ENCODE peak calls at places on chromosome 21, in five cellular contexts. J is endothelial cell of umbilical vein, D is mammary epithelial cell, Y is progenitor cell of endocrine pancreas, B is IMR-90. I is an unnamed sample.

GRCh38 chr21:27192286-27192685 is 225.4 kb upstream of the ADAMTS5 start:
- DNase-seq in J (no peak), D (no peak), Y (no peak), B (no peak), I (peak)

GRCh38 chr21:41615613-41616012 is 107.7 kb upstream of the TMPRSS2 start:
- DNase-seq in J (no peak), D (peak), Y (no peak), B (peak), I (peak)

GRCh38 chr21:15409031-15409430 is 320.8 kb upstream of the USP25 start:
- DNase-seq in J (no peak), D (no peak), Y (no peak), B (no peak), I (no peak)

GRCh38 chr21:14917762-14918161 is 147.0 kb downstream of the NRIP1 start:
- DNase-seq in J (no peak), D (no peak), Y (no peak), B (no peak), I (peak)

GRCh38 chr21:44916965-44917364 is 3.7 kb downstream of the ITGB2 start:
- DNase-seq in J (no peak), D (peak), Y (no peak), B (no peak), I (no peak)

GRCh38 chr21:42156690-42157605 is 62.0 kb upstream of the ABCG1 start:
- DNase-seq in J (peak), D (no peak), Y (no peak), B (no peak), I (peak)

GRCh38 chr21:38910390-38911008 is 104.8 kb downstream of the ETS2 start:
- DNase-seq in J (no peak), D (peak), Y (no peak), B (no peak), I (no peak)

GRCh38 chr21:28016571-28016970 is 976.1 kb downstream of the LTN1 start:
- DNase-seq in J (no peak), D (no peak), Y (no peak), B (peak), I (peak)

GRCh38 chr21:44708866-44709425 is 2.4 kb downstream of the TSPEAR start:
- DNase-seq in J (no peak), D (no peak), Y (no peak), B (no peak), I (no peak)

GRCh38 chr21:26844258-26845065 is 747 bp downstream of the ADAMTS1 start:
- DNase-seq in J (peak), D (peak), Y (peak), B (peak), I (no peak)

GRCh38 chr21:38999148-38999547 is 184.1 kb downstream of the PSMG1 start:
- DNase-seq in J (no peak), D (no peak), Y (no peak), B (peak), I (peak)

GRCh38 chr21:39097335-39097861 is 85.9 kb downstream of the PSMG1 start:
- DNase-seq in J (peak), D (no peak), Y (no peak), B (no peak), I (no peak)

GRCh38 chr21:38986460-38987395 is 181.0 kb downstream of the ETS2 start:
- DNase-seq in J (no peak), D (no peak), Y (no peak), B (no peak), I (no peak)

GRCh38 chr21:42991992-42992740 is 17.8 kb downstream of the PKNOX1 start:
- DNase-seq in J (peak), D (peak), Y (no peak), B (peak), I (peak)

GRCh38 chr21:33480481-33481103 is 818 bp upstream of the TMEM50B start:
- DNase-seq in J (no peak), D (no peak), Y (no peak), B (no peak), I (no peak)

GRCh38 chr21:33479679-33480480 is at the start of gene TMEM50B:
- DNase-seq in J (peak), D (peak), Y (peak), B (peak), I (peak)

GRCh38 chr21:33478182-33478581 is 1.6 kb downstream of the TMEM50B start:
- DNase-seq in J (no peak), D (no peak), Y (no peak), B (no peak), I (no peak)

GRCh38 chr21:33477066-33477465 is 2.7 kb downstream of the TMEM50B start:
- DNase-seq in J (no peak), D (no peak), Y (no peak), B (no peak), I (no peak)

DNA sequence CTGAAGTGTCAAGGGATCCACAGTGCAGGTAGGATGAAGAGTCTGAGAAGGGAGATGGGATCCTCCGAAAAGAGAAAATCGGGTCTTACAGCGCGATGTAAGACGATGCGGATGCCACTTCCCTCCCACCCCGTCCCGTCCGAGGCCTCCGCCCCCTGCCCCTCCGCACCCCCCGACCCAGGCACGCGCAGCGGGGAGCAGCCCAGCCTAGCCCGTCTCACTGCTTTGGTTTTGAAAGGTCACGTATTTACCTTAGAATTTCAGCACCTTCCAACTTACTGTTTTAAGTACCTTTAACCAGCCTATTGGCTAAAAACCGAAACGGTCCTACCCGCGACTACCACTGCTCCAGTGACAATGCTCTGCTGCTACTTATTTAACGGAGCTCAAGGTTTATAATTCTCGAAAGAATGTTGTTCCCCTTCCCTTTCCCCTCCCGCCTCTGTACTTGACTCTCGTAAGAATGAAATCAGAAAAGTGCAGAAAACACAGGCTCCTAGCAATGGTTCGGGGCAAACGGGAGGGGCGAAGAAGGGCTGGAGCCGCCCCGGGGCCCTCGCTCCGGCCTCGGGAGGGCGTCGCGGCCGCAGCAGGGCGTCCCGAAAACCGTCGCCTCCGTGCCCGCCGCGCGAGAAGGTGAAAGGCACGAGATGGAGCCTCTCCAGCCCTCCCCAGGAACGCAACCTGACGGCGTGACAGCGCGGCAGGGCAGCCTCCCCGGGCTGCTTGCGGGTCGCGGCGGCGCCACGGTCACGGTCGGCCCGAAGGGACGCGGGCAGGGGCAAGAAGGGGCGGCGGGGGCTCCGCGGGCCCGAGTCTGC is 706 bp downstream of the TMEM50B start:
- DNase-seq in J (peak), D (peak), Y (peak), B (peak), I (peak)
- TF ChIP-seq CTCF in J (peak), D (no peak), Y (no peak), B (no peak), I (peak)

GRCh38 chr21:46210378-46211136 is 18.0 kb downstream of the LSS start:
- DNase-seq in J (no peak), D (no peak), Y (no peak), B (no peak), I (no peak)
- TF ChIP-seq CTCF in J (no peak), D (no peak), Y (peak), B (no peak), I (peak)

GRCh38 chr21:45965084-45965826 is 16.3 kb upstream of the COL6A1 start:
- DNase-seq in J (no peak), D (no peak), Y (no peak), B (no peak), I (no peak)
- TF ChIP-seq CTCF in J (no peak), D (no peak), Y (no peak), B (no peak), I (no peak)

GRCh38 chr21:17794631-17795030 is 24.5 kb downstream of the C21orf91 start:
- DNase-seq in J (no peak), D (no peak), Y (no peak), B (no peak), I (no peak)

GRCh38 chr21:17795084-17796036 is 23.8 kb downstream of the C21orf91 start:
- DNase-seq in J (no peak), D (no peak), Y (no peak), B (no peak), I (no peak)

GRCh38 chr21:17796037-17796403 is 23.1 kb downstream of the C21orf91 start:
- DNase-seq in J (no peak), D (no peak), Y (no peak), B (no peak), I (peak)

GRCh38 chr21:17797967-17798366 is 21.2 kb downstream of the C21orf91 start:
- DNase-seq in J (no peak), D (no peak), Y (no peak), B (no peak), I (no peak)

DNA sequence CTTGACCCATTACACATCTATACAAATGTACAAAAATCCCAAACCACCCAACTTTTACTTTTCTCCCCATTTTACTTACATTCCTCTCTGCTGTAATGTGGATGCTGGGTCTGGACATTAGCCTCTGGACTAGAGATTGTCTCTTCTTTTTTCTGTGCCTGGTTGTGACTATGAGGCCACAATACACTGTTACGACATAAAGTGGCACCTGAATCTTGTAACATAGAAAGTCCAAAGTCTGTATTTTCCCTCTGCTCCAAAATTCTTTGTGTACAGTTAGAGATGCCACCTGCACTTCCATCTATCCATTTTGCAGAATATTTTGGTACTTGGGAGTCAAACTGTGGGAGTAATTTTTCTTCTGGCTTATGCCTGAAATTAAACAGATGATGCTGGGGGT is 22.7 kb downstream of the C21orf91 start:
- DNase-seq in J (no peak), D (no peak), Y (no peak), B (no peak), I (no peak)
- TF ChIP-seq CTCF in J (no peak), D (no peak), Y (no peak), B (no peak), I (no peak)

GRCh38 chr21:34367320-34367935 is 3.6 kb downstream of the KCNE2 start:
- DNase-seq in J (peak), D (peak), Y (no peak), B (peak), I (peak)

GRCh38 chr21:34369741-34370140 is 5.6 kb upstream of the SMIM11 start:
- DNase-seq in J (no peak), D (no peak), Y (no peak), B (no peak), I (no peak)

GRCh38 chr21:34372321-34372720 is 3.0 kb upstream of the SMIM11 start:
- DNase-seq in J (no peak), D (no peak), Y (no peak), B (no peak), I (no peak)
- TF ChIP-seq CTCF in J (no peak), D (no peak), Y (no peak), B (no peak), I (no peak)

I was measured in fibroblast of villous mesenchyme.